ENCODE peak calls at places on chromosomes 1 and 21, in four cellular contexts. One of them, this sample, is unnamed.
A peak's percentile ranks its signal among the peaks of the same experiment; 100 is the strongest.

GRCh38 chr1:117562581-117563491 is 43.0 kb upstream of the TENT5C start:
- DNase-seq in hypothalamus: no peak
- DNase-seq in coronary artery: no peak
- DNase-seq in NCI-H1105 treated with DMSO at 0.1 percent for 48 hours: no peak
- DNase-seq in this sample: no peak

GRCh38 chr21:46256501-46256994 is 28.0 kb upstream of the LSS start:
- DNase-seq in hypothalamus: no peak
- DNase-seq in coronary artery: no peak
- DNase-seq in NCI-H1105 treated with DMSO at 0.1 percent for 48 hours: no peak
- DNase-seq in this sample: no peak

GRCh38 chr1:152786077-152786476 is at the start of gene LCE1E:
- DNase-seq in hypothalamus: no peak
- DNase-seq in coronary artery: no peak
- DNase-seq in NCI-H1105 treated with DMSO at 0.1 percent for 48 hours: peak; percentile 15
- DNase-seq in this sample: no peak

GRCh38 chr1:116231752-116232151 is 120.6 kb downstream of the MAB21L3 start:
- DNase-seq in hypothalamus: no peak
- DNase-seq in coronary artery: no peak
- DNase-seq in NCI-H1105 treated with DMSO at 0.1 percent for 48 hours: no peak
- DNase-seq in this sample: no peak

GRCh38 chr1:88984553-88984945 is 7.9 kb downstream of the KYAT3 start:
- DNase-seq in hypothalamus: no peak
- DNase-seq in coronary artery: no peak
- DNase-seq in NCI-H1105 treated with DMSO at 0.1 percent for 48 hours: no peak
- DNase-seq in this sample: no peak

GRCh38 chr1:116150368-116150767 is 39.2 kb downstream of the MAB21L3 start:
- DNase-seq in hypothalamus: no peak
- DNase-seq in coronary artery: no peak
- DNase-seq in NCI-H1105 treated with DMSO at 0.1 percent for 48 hours: no peak
- DNase-seq in this sample: no peak

GRCh38 chr1:19949016-19949415 is 25.6 kb upstream of the PLA2G2E start:
- DNase-seq in hypothalamus: no peak
- DNase-seq in coronary artery: no peak
- DNase-seq in NCI-H1105 treated with DMSO at 0.1 percent for 48 hours: no peak
- DNase-seq in this sample: peak; percentile 77

GRCh38 chr21:30478015-30478414 is 2.2 kb downstream of the KRTAP19-1 start:
- DNase-seq in hypothalamus: no peak
- DNase-seq in coronary artery: no peak
- DNase-seq in NCI-H1105 treated with DMSO at 0.1 percent for 48 hours: no peak
- DNase-seq in this sample: no peak

GRCh38 chr1:110055493-110056283 is 14.8 kb downstream of the ALX3 start:
- DNase-seq in hypothalamus: no peak
- DNase-seq in coronary artery: no peak
- DNase-seq in NCI-H1105 treated with DMSO at 0.1 percent for 48 hours: no peak
- DNase-seq in this sample: no peak

GRCh38 chr1:17258116-17258757 is 9.3 kb downstream of the PADI3 start:
- DNase-seq in hypothalamus: no peak
- DNase-seq in coronary artery: no peak
- DNase-seq in NCI-H1105 treated with DMSO at 0.1 percent for 48 hours: no peak
- DNase-seq in this sample: no peak

GRCh38 chr1:205994342-205994741 is 8.9 kb downstream of the RAB7B start:
- DNase-seq in hypothalamus: peak; percentile 44
- DNase-seq in coronary artery: peak; percentile 62
- DNase-seq in NCI-H1105 treated with DMSO at 0.1 percent for 48 hours: no peak
- DNase-seq in this sample: no peak

GRCh38 chr1:204180133-204180532 is 14.0 kb upstream of the REN start:
- DNase-seq in hypothalamus: no peak
- DNase-seq in coronary artery: no peak
- DNase-seq in NCI-H1105 treated with DMSO at 0.1 percent for 48 hours: no peak
- DNase-seq in this sample: no peak

GRCh38 chr1:202101182-202101581 is 21.5 kb upstream of the GPR37L1 start:
- DNase-seq in hypothalamus: no peak
- DNase-seq in coronary artery: no peak
- DNase-seq in NCI-H1105 treated with DMSO at 0.1 percent for 48 hours: no peak
- DNase-seq in this sample: no peak

GRCh38 chr1:11314959-11315358 is 42.0 kb downstream of the UBIAD1 start:
- DNase-seq in hypothalamus: no peak
- DNase-seq in coronary artery: no peak
- DNase-seq in NCI-H1105 treated with DMSO at 0.1 percent for 48 hours: no peak
- DNase-seq in this sample: no peak

GRCh38 chr1:7135463-7135862 is 350.2 kb downstream of the CAMTA1 start:
- DNase-seq in hypothalamus: no peak
- DNase-seq in coronary artery: no peak
- DNase-seq in NCI-H1105 treated with DMSO at 0.1 percent for 48 hours: no peak
- DNase-seq in this sample: no peak

GRCh38 chr1:30790850-30791778 is 33.5 kb upstream of the LAPTM5 start:
- DNase-seq in hypothalamus: no peak
- DNase-seq in coronary artery: no peak
- DNase-seq in NCI-H1105 treated with DMSO at 0.1 percent for 48 hours: no peak
- DNase-seq in this sample: no peak

GRCh38 chr1:54397090-54397591 is 9.1 kb downstream of the SSBP3 start:
- DNase-seq in hypothalamus: no peak
- DNase-seq in coronary artery: no peak
- DNase-seq in NCI-H1105 treated with DMSO at 0.1 percent for 48 hours: peak; percentile 19
- DNase-seq in this sample: no peak

GRCh38 chr1:24275510-24275909 is 43.6 kb upstream of the GRHL3 start:
- DNase-seq in hypothalamus: no peak
- DNase-seq in coronary artery: no peak
- DNase-seq in NCI-H1105 treated with DMSO at 0.1 percent for 48 hours: no peak
- DNase-seq in this sample: no peak

GRCh38 chr1:110209715-110210603 is at the start of gene KCNC4:
- DNase-seq in hypothalamus: peak; percentile 48
- DNase-seq in coronary artery: peak; percentile 92
- DNase-seq in NCI-H1105 treated with DMSO at 0.1 percent for 48 hours: peak; percentile 82
- DNase-seq in this sample: peak; percentile 88

GRCh38 chr1:68590473-68590872 is 93.6 kb upstream of the DEPDC1 start:
- DNase-seq in hypothalamus: no peak
- DNase-seq in coronary artery: no peak
- DNase-seq in NCI-H1105 treated with DMSO at 0.1 percent for 48 hours: no peak
- DNase-seq in this sample: peak; percentile 8